ENCODE peak calls at places on chromosomes 16 and 17, in ten cellular contexts. Y, K, G, R, T, D, L, P, Z and J are unnamed samples. For H3K4me1, the result is how much of the 10 kb centered on the place peaks cover.

GRCh38 chr17:1511756-1512321 is 4.6 kb downstream of the INPP5K start:
- DNase-seq in L (peak), Y (peak), R (no peak), D (peak), Z (no peak), K (peak), T (no peak), G (no peak), P (no peak), J (peak)

GRCh38 chr17:55395803-55396505 is 25.7 kb downstream of the MMD start:
- DNase-seq in D (no peak), Z (no peak), P (no peak), Y (no peak), L (no peak), K (no peak), R (no peak), G (no peak), T (no peak), J (no peak)

GRCh38 chr16:88737298-88738166 is 31.2 kb downstream of the CTU2 start:
- DNase-seq in Z (peak), K (peak), L (peak), Y (peak), P (peak), D (peak), R (peak), T (peak), G (peak), J (peak)

GRCh38 chr16:89031715-89032659 is 55.0 kb upstream of the CBFA2T3 start:
- DNase-seq in R (peak), T (no peak), K (no peak), Y (peak), Z (no peak), G (peak), P (no peak), D (no peak), L (peak), J (peak)

GRCh38 chr17:81200695-81201580 is 21.8 kb downstream of the CEP131 start:
- DNase-seq in Z (peak), Y (peak), G (no peak), D (peak), L (peak), T (peak), P (peak), K (peak), R (no peak), J (peak)

GRCh38 chr16:56332464-56333079 is 92.8 kb downstream of the AMFR start:
- DNase-seq in L (peak), Z (peak), D (peak), K (peak), R (no peak), G (no peak), Y (peak), T (peak), P (peak), J (peak)

GRCh38 chr16:13193721-13194120 is 292.3 kb downstream of the SHISA9 start:
- DNase-seq in R (no peak), T (no peak), P (no peak), L (no peak), Z (no peak), G (no peak), D (no peak), Y (no peak), K (no peak), J (no peak)

GRCh38 chr16:57268804-57269800 is 15.4 kb downstream of the PLLP start:
- DNase-seq in K (no peak), Y (peak), R (no peak), L (peak), P (peak), D (peak), Z (peak), T (no peak), G (no peak), J (peak)

GRCh38 chr17:46894476-46895151 is 28.3 kb upstream of the GOSR2 start:
- DNase-seq in Z (no peak), L (peak), T (no peak), P (no peak), G (no peak), Y (no peak), D (peak), K (no peak), R (no peak), J (no peak)

GRCh38 chr16:53910990-53911389 is 207.0 kb downstream of the FTO start:
- DNase-seq in L (peak), K (no peak), Y (no peak), R (no peak), T (no peak), Z (no peak), P (no peak), D (no peak), G (no peak), J (no peak)

GRCh38 chr16:80754479-80754878 is 49.9 kb downstream of the CDYL2 start:
- DNase-seq in G (no peak), Y (no peak), T (no peak), K (no peak), P (no peak), L (no peak), D (no peak), Z (no peak), R (no peak), J (no peak)

GRCh38 chr17:40065771-40066510 is 3.2 kb downstream of the THRA start:
- DNase-seq in R (no peak), Y (no peak), L (peak), G (no peak), K (no peak), P (no peak), T (no peak), D (peak), Z (no peak), J (no peak)

GRCh38 chr17:40065041-40065770 is 2.4 kb downstream of the THRA start:
- DNase-seq in G (no peak), L (peak), T (no peak), Y (no peak), K (no peak), R (no peak), Z (peak), P (peak), D (peak), J (no peak)

GRCh38 chr17:40063034-40063765 is 435 bp downstream of the THRA start:
- DNase-seq in D (peak), G (no peak), K (peak), L (peak), Y (peak), R (peak), T (no peak), P (no peak), Z (peak), J (peak)

GRCh38 chr17:40062347-40063033 is at the start of gene THRA:
- DNase-seq in D (peak), G (peak), K (no peak), T (peak), Y (peak), Z (peak), R (peak), L (peak), P (peak), J (peak)

GRCh38 chr17:40063915-40064531 is 1.3 kb downstream of the THRA start:
- DNase-seq in R (no peak), P (no peak), L (peak), D (peak), Z (no peak), K (no peak), Y (no peak), T (no peak), G (no peak), J (no peak)
- H3K4me3 ChIP-seq in R (peak), P (peak), L (peak), D (peak), Z (peak), K (peak), Y (peak), T (peak), G (peak), J (peak)

GRCh38 chr16:70760221-70760620 is 40.7 kb downstream of the VAC14 start:
- DNase-seq in K (no peak), P (no peak), Z (no peak), T (no peak), D (no peak), R (no peak), G (no peak), Y (no peak), L (no peak), J (no peak)
- H3K27ac ChIP-seq in K (no peak), P (peak), Z (no peak), T (peak), D (peak), R (peak), G (no peak), Y (peak), L (no peak), J (peak)

GRCh38 chr16:17369441-17369951 is 101.3 kb downstream of the XYLT1 start:
- DNase-seq in Z (no peak), K (no peak), D (no peak), Y (peak), P (no peak), R (peak), T (no peak), L (peak), G (peak), J (peak)

GRCh38 chr16:17372383-17372782 is 98.4 kb downstream of the XYLT1 start:
- DNase-seq in K (no peak), L (no peak), Z (peak), D (no peak), Y (no peak), R (no peak), T (no peak), G (no peak), P (peak), J (no peak)

GRCh38 chr16:17370233-17371013 is 100.3 kb downstream of the XYLT1 start:
- DNase-seq in T (no peak), D (no peak), P (peak), Z (no peak), Y (no peak), K (no peak), R (no peak), G (no peak), L (no peak), J (no peak)

GRCh38 chr16:17368951-17369350 is 101.8 kb downstream of the XYLT1 start:
- DNase-seq in K (no peak), Y (no peak), G (peak), Z (no peak), R (no peak), T (no peak), P (no peak), L (no peak), D (no peak), J (no peak)

DNA sequence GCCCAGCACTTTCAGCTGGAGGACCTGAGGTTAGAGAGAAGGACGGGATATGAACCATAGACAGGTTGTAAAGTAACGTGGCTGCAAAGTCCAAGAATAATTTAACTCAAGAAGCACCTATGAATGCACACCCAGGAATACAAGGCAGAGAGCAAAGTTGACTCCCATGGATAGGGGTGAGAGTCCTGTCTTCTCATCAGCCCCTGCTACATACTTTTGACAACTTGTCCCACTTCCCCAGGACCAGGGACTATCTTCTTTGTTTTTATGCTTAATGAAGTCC is 99.8 kb downstream of the XYLT1 start:
- DNase-seq in G (no peak), L (no peak), Y (no peak), R (no peak), P (no peak), T (no peak), Z (no peak), K (no peak), D (no peak), J (no peak)
- H3K4me1 ChIP-seq in G (half or more), L (under half), Y (under half), R (under half), P (under half), T (under half), Z (under half), K (under half), D (under half), J (under half)

GRCh38 chr17:34366051-34366450 is 3.0 kb upstream of the CCL1 start:
- DNase-seq in K (no peak), R (no peak), G (no peak), T (no peak), P (no peak), L (no peak), Z (no peak), Y (no peak), D (peak), J (no peak)

GRCh38 chr17:34364741-34365140 is 1.7 kb upstream of the CCL1 start:
- DNase-seq in R (no peak), T (no peak), L (no peak), P (no peak), Z (no peak), D (peak), K (no peak), Y (no peak), G (no peak), J (no peak)

GRCh38 chr17:34363183-34363661 is at the start of gene CCL1:
- DNase-seq in L (no peak), T (no peak), K (no peak), Z (no peak), G (no peak), D (no peak), Y (no peak), P (no peak), R (no peak), J (no peak)

GRCh38 chr17:34366529-34367107 is 3.6 kb upstream of the CCL1 start:
- DNase-seq in K (no peak), D (peak), G (no peak), L (no peak), Y (no peak), R (no peak), T (no peak), Z (no peak), P (no peak), J (no peak)

DNA sequence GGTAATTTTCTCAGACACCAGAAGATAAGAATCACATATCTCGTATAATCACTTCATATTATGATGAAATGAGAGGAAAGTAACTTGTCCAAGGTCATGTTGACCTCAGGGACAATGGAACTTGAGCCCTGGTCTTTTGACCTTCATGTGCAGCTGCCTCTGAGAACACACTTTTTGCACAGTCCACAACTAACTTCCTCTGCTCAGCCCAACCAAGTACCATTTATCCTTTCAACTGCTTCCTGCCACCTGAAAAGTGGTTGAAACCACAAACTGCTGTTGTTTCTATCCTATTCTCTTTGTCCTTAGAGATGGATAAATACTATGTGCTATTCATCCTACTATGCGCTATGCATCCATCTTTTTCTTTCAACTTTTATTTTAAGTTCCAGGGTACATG is 2.3 kb upstream of the CCL1 start:
- DNase-seq in T (no peak), R (no peak), Z (no peak), P (no peak), K (no peak), Y (no peak), D (peak), L (no peak), G (no peak), J (no peak)
- H3K4me3 ChIP-seq in T (no peak), R (no peak), Z (no peak), P (no peak), K (no peak), Y (no peak), D (no peak), L (no peak), G (no peak), J (no peak)

GRCh38 chr17:76678330-76678729 is 32.4 kb downstream of the MXRA7 start:
- DNase-seq in D (no peak), P (no peak), G (peak), Z (no peak), T (no peak), R (peak), K (no peak), L (no peak), Y (no peak), J (peak)

GRCh38 chr17:76679242-76679641 is 31.5 kb downstream of the MXRA7 start:
- DNase-seq in G (no peak), P (no peak), T (no peak), R (no peak), Y (no peak), Z (no peak), D (no peak), K (no peak), L (no peak), J (no peak)

GRCh38 chr17:76675648-76676047 is 32.1 kb upstream of the ST6GALNAC1 start:
- DNase-seq in R (no peak), G (no peak), K (no peak), P (no peak), T (no peak), D (peak), L (no peak), Y (no peak), Z (no peak), J (no peak)

GRCh38 chr17:76676629-76677028 is 33.1 kb upstream of the ST6GALNAC1 start:
- DNase-seq in R (no peak), K (no peak), P (no peak), L (no peak), D (peak), Y (no peak), Z (no peak), G (no peak), T (no peak), J (no peak)

DNA sequence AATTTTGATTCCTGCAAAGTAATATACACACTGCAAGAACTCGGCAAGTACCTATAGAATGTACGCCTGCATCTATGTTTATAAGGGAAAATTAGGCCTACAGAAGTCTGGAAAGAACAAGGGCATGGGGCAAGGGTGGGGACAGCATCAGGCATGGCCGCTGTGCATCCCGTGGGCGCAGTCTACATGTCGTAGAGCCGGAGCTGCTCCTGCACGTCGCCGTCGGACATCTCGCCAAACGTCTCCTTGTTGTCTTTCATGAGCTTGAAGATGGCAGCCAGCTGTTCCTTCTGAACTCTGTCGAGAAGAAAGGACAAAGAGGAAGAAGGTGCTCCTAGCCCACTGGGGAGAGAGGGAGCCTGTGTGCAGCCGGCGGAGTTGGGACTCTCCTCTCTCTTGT is 33.4 kb downstream of the MXRA7 start:
- DNase-seq in D (peak), T (no peak), Z (no peak), L (no peak), R (no peak), Y (no peak), P (no peak), G (no peak), K (no peak), J (no peak)
- H3K27ac ChIP-seq in D (no peak), T (no peak), Z (no peak), L (no peak), R (peak), Y (no peak), P (no peak), G (no peak), K (no peak), J (peak)

GRCh38 chr16:27333549-27333948 is 19.8 kb downstream of the IL4R start:
- DNase-seq in Y (no peak), Z (no peak), P (no peak), R (no peak), T (no peak), G (no peak), D (no peak), L (no peak), K (no peak), J (no peak)
- H3K4me1 ChIP-seq in Y (under half), Z (under half), P (under half), R (under half), T (under half), G (under half), D (under half), L (under half), K (under half), J (under half)

DNA sequence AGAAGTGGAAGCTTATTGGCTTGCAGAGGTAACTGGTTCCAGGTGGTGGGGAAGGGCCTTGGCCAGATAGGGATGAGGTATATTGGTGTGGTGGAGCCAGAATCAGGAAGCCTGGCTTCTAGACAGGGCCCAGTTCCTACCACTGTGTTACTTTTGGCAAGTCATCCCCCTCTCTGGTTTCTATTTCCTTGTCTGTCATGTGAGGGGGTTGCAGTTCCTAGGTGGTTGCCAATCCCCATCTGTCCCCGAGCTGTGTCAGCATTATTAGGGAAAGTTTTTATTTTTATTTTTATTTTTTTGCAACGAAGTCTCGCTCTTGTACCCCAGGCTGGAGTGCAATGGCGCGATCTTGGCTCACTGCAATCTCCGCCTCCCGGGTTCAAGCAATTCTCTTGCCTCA is 3.0 kb downstream of the SMCR8 start:
- DNase-seq in D (no peak), G (no peak), L (no peak), Z (no peak), Y (no peak), T (no peak), K (no peak), P (no peak), R (no peak), J (no peak)
- H3K4me3 ChIP-seq in D (peak), G (no peak), L (no peak), Z (no peak), Y (peak), T (no peak), K (no peak), P (no peak), R (peak), J (no peak)